ENCODE peak calls at places on chromosomes 2 and 18, in nine cellular contexts. P is heart left ventricle, R is PC-3, B is AG04450, O is astrocyte of the cerebellum, M is upper lobe of right lung, A is fibroblast of the aortic adventitia, V is DND-41, G is fibroblast of pulmonary artery. H is an unnamed sample.
A peak's percentile ranks its signal among the peaks of the same experiment; 100 is the strongest.

GRCh38 chr2:31354837-31355236 is 59.7 kb downstream of the XDH start:
- DNase-seq in P (no peak), R (peak; percentile 46), B (no peak), O (no peak), M (no peak), A (peak; percentile 13), V (no peak), G (peak; percentile 26), H (no peak)

GRCh38 chr2:226398580-226398979 is 401.0 kb downstream of the IRS1 start:
- DNase-seq in P (no peak), R (no peak), B (no peak), O (peak; percentile 57), M (no peak), A (peak; percentile 35), V (no peak), G (peak; percentile 69), H (no peak)

GRCh38 chr2:128421286-128421685 is 102.6 kb upstream of the HS6ST1 start:
- DNase-seq in P (peak; percentile 2), R (no peak), B (no peak), O (no peak), M (peak; percentile 40), A (no peak), V (peak; percentile 1), G (no peak), H (no peak)

GRCh38 chr2:118670868-118671267 is 176.6 kb downstream of the EN1 start:
- DNase-seq in P (no peak), R (no peak), B (no peak), O (peak; percentile 39), M (no peak), A (peak; percentile 89), V (no peak), G (peak; percentile 67), H (no peak)

GRCh38 chr2:145197944-145198343 is 678.0 kb upstream of the ZEB2 start:
- DNase-seq in P (no peak), R (no peak), B (no peak), O (no peak), M (no peak), A (no peak), V (no peak), G (no peak), H (no peak)

GRCh38 chr2:46690825-46691224 is 211.5 kb downstream of the TMEM247 start:
- DNase-seq in P (no peak), R (peak; percentile 23), B (peak; percentile 61), O (no peak), M (no peak), A (peak; percentile 60), V (no peak), G (peak; percentile 84), H (peak; percentile 28)

GRCh38 chr2:121650554-121650930 is 1.3 kb upstream of the CLASP1 start:
- DNase-seq in P (no peak), R (no peak), B (no peak), O (no peak), M (no peak), A (no peak), V (no peak), G (no peak), H (no peak)

GRCh38 chr2:10732924-10733583 is 11.6 kb downstream of the ATP6V1C2 start:
- DNase-seq in P (no peak), R (no peak), B (no peak), O (no peak), M (no peak), A (no peak), V (no peak), G (no peak), H (no peak)

GRCh38 chr2:203626952-203627681 is 79.3 kb upstream of the CD28 start:
- DNase-seq in P (no peak), R (no peak), B (peak; percentile 53), O (no peak), M (no peak), A (peak; percentile 96), V (no peak), G (peak; percentile 73), H (peak; percentile 95)

GRCh38 chr18:46319793-46320192 is 215.6 kb downstream of the HAUS1 start:
- DNase-seq in P (no peak), R (no peak), B (no peak), O (no peak), M (no peak), A (peak; percentile 46), V (no peak), G (no peak), H (no peak)

GRCh38 chr18:7370812-7371211 is 139.9 kb downstream of the LRRC30 start:
- DNase-seq in P (peak; percentile 89), R (no peak), B (no peak), O (no peak), M (no peak), A (no peak), V (no peak), G (peak; percentile 39), H (no peak)

GRCh38 chr2:86011449-86011941 is 94.2 kb downstream of the POLR1A start:
- DNase-seq in P (no peak), R (peak; percentile 78), B (no peak), O (no peak), M (no peak), A (no peak), V (no peak), G (no peak), H (no peak)

GRCh38 chr2:143936758-143937562 is 583.0 kb downstream of the ZEB2 start:
- DNase-seq in P (peak; percentile 22), R (no peak), B (no peak), O (no peak), M (peak; percentile 67), A (peak; percentile 27), V (no peak), G (peak; percentile 34), H (no peak)

GRCh38 chr2:233354500-233354924 is 218 bp downstream of the DGKD start:
- DNase-seq in P (no peak), R (no peak), B (no peak), O (no peak), M (no peak), A (no peak), V (no peak), G (no peak), H (no peak)

GRCh38 chr2:217756375-217757107 is 246.3 kb downstream of the TNS1 start:
- DNase-seq in P (peak; percentile 74), R (peak; percentile 58), B (no peak), O (no peak), M (peak; percentile 85), A (peak; percentile 49), V (peak; percentile 36), G (peak; percentile 60), H (no peak)
- H3K4me3 ChIP-seq in P (no peak overlapping the region), R (no peak overlapping the region), B (peak overlapping the region; percentile 41), O (peak overlapping the region; percentile 18), M (no peak overlapping the region), A (no peak overlapping the region), V (no peak overlapping the region), G (no peak overlapping the region), H (peak overlapping the region; percentile 23)

DNA sequence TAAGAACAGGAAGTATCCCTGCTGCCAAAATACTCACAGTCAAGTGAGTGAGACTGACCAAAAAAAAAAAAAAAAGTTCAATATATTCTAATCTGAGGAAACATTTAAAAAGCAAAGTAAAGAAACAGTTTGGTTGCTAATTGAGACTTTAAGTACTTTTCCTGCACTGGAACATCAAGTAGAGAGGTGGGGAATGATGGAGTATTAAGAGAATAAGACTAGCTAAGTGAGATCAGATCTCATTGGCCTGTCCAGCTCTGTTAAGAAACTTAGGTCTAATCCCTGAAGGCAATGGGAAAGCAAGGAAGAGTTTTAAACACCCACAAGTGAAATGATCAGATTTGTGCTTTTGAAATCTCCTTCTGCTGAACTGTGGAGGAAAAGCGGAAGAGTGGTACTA is 27.8 kb upstream of the MAP4K3 start:
- DNase-seq in P (no peak), R (no peak), B (no peak), O (no peak), M (no peak), A (no peak), V (no peak), G (no peak), H (no peak)
- TF ChIP-seq CTCF in P (no peak), R (no peak), B (no peak), O (no peak), M (no peak), A (no peak), V (no peak), G (no peak), H (no peak)

GRCh38 chr2:238722181-238722580 is 125.7 kb upstream of the TWIST2 start:
- DNase-seq in P (no peak), R (no peak), B (no peak), O (no peak), M (no peak), A (no peak), V (no peak), G (no peak), H (no peak)
- H3K4me3 ChIP-seq in P (no peak overlapping the region), R (no peak overlapping the region), B (no peak overlapping the region), O (no peak overlapping the region), M (no peak overlapping the region), A (no peak overlapping the region), V (no peak overlapping the region), G (no peak overlapping the region), H (no peak overlapping the region)

GRCh38 chr2:235116885-235117492 is 165.2 kb downstream of the SH3BP4 start:
- DNase-seq in P (no peak), R (peak; percentile 76), B (no peak), O (peak; percentile 26), M (no peak), A (peak; percentile 74), V (no peak), G (peak; percentile 66), H (no peak)
- TF ChIP-seq CTCF in P (peak; percentile 77), R (peak; percentile 80), B (peak; percentile 64), O (peak; percentile 32), M (peak; percentile 70), A (peak; percentile 58), V (peak; percentile 73), G (peak; percentile 59), H (peak; percentile 22)

GRCh38 chr18:80147037-80147417 is 38.0 kb downstream of the ADNP2 start:
- DNase-seq in P (no peak), R (no peak), B (no peak), O (no peak), M (no peak), A (peak; percentile 22), V (no peak), G (peak; percentile 27), H (no peak)
- H3K4me3 ChIP-seq in P (peak overlapping the region; percentile 41), R (peak overlapping the region; percentile 83), B (peak overlapping the region; percentile 78), O (peak overlapping the region; percentile 64), M (peak overlapping the region; percentile 58), A (peak overlapping the region; percentile 80), V (peak overlapping the region; percentile 63), G (peak overlapping the region; percentile 87), H (peak overlapping the region; percentile 75)

GRCh38 chr2:112583497-112584133 is 794 bp upstream of the CHCHD5 start:
- DNase-seq in P (no peak), R (peak; percentile 32), B (no peak), O (no peak), M (no peak), A (no peak), V (no peak), G (peak; percentile 26), H (no peak)

GRCh38 chr2:112584891-112585250 is 462 bp downstream of the CHCHD5 start:
- DNase-seq in P (no peak), R (no peak), B (no peak), O (no peak), M (no peak), A (no peak), V (no peak), G (no peak), H (no peak)

GRCh38 chr2:112585873-112586477 is 1.6 kb downstream of the CHCHD5 start:
- DNase-seq in P (no peak), R (no peak), B (no peak), O (no peak), M (no peak), A (no peak), V (no peak), G (no peak), H (no peak)

GRCh38 chr2:112585400-112585799 is 991 bp downstream of the CHCHD5 start:
- DNase-seq in P (no peak), R (no peak), B (no peak), O (no peak), M (no peak), A (no peak), V (no peak), G (no peak), H (no peak)

GRCh38 chr2:112584134-112584890 is at the start of gene CHCHD5:
- DNase-seq in P (peak; percentile 94), R (peak; percentile 94), B (peak; percentile 84), O (peak; percentile 91), M (peak; percentile 97), A (peak; percentile 96), V (no peak), G (peak; percentile 97), H (no peak)
- TF ChIP-seq CTCF in P (peak; percentile 55), R (no peak), B (peak; percentile 12), O (no peak), M (peak; percentile 21), A (no peak), V (no peak), G (no peak), H (peak; percentile 13)